ENCODE peak calls at places on chromosome 22, in four cellular contexts. One of them, this sample, is unnamed. For H3K36me3 and H3K4me1, the result is how much of the 10 kb centered on the place peaks cover.

GRCh38 chr22:44268431-44269116 is 44.2 kb downstream of the SHISAL1 start:
- DNase-seq in upper lobe of right lung: no peak
- DNase-seq in GM23338: no peak
- DNase-seq in heart right ventricle: no peak
- DNase-seq in this sample: no peak

GRCh38 chr22:47219789-47220188 is 457.3 kb downstream of the TBC1D22A start:
- DNase-seq in upper lobe of right lung: no peak
- DNase-seq in GM23338: no peak
- DNase-seq in heart right ventricle: no peak
- DNase-seq in this sample: no peak

GRCh38 chr22:23503736-23504440 is 76.2 kb downstream of the IGLL1 start:
- DNase-seq in upper lobe of right lung: peak
- DNase-seq in GM23338: no peak
- DNase-seq in heart right ventricle: no peak
- DNase-seq in this sample: no peak

GRCh38 chr22:24726848-24727217 is 47.7 kb downstream of the PIWIL3 start:
- DNase-seq in upper lobe of right lung: no peak
- DNase-seq in GM23338: no peak
- DNase-seq in heart right ventricle: no peak
- DNase-seq in this sample: no peak

GRCh38 chr22:45424241-45424731 is 10.8 kb downstream of the RIBC2 start:
- DNase-seq in upper lobe of right lung: peak
- DNase-seq in GM23338: no peak
- DNase-seq in heart right ventricle: no peak
- DNase-seq in this sample: no peak

GRCh38 chr22:35148381-35148780 is 82.4 kb downstream of the ISX start:
- DNase-seq in upper lobe of right lung: peak
- DNase-seq in GM23338: no peak
- DNase-seq in heart right ventricle: no peak
- DNase-seq in this sample: no peak

GRCh38 chr22:46742576-46743221 is 4.6 kb upstream of the CERK start:
- DNase-seq in upper lobe of right lung: no peak
- DNase-seq in GM23338: no peak
- DNase-seq in heart right ventricle: no peak
- DNase-seq in this sample: no peak

GRCh38 chr22:46058591-46059519 is 81.9 kb upstream of the WNT7B start:
- DNase-seq in upper lobe of right lung: peak
- DNase-seq in GM23338: no peak
- DNase-seq in heart right ventricle: peak
- DNase-seq in this sample: no peak

GRCh38 chr22:48244388-48245118 is 1482.1 kb downstream of the TBC1D22A start:
- DNase-seq in upper lobe of right lung: peak
- DNase-seq in GM23338: no peak
- DNase-seq in heart right ventricle: no peak
- DNase-seq in this sample: no peak

GRCh38 chr22:49116486-49116885 is 711.2 kb downstream of the BRD1 start:
- DNase-seq in upper lobe of right lung: no peak
- DNase-seq in GM23338: no peak
- DNase-seq in heart right ventricle: no peak
- DNase-seq in this sample: no peak

GRCh38 chr22:43969021-43969878 is 14.0 kb downstream of the SAMM50 start:
- DNase-seq in upper lobe of right lung: no peak
- DNase-seq in GM23338: no peak
- DNase-seq in heart right ventricle: no peak
- DNase-seq in this sample: no peak

GRCh38 chr22:46036558-46037408 is 59.8 kb upstream of the WNT7B start:
- DNase-seq in upper lobe of right lung: peak
- DNase-seq in GM23338: peak
- DNase-seq in heart right ventricle: no peak
- DNase-seq in this sample: peak

GRCh38 chr22:37657590-37658132 is 862 bp upstream of the PDXP start:
- DNase-seq in upper lobe of right lung: no peak
- DNase-seq in GM23338: peak
- DNase-seq in heart right ventricle: no peak
- DNase-seq in this sample: no peak

GRCh38 chr22:32917577-32918375 is 116.3 kb downstream of the TIMP3 start:
- DNase-seq in upper lobe of right lung: no peak
- DNase-seq in GM23338: no peak
- DNase-seq in heart right ventricle: peak
- DNase-seq in this sample: no peak

GRCh38 chr22:44182591-44183588 is 2.2 kb downstream of the PARVG start:
- DNase-seq in upper lobe of right lung: peak
- DNase-seq in GM23338: no peak
- DNase-seq in heart right ventricle: peak
- DNase-seq in this sample: peak

GRCh38 chr22:41286639-41287091 is 678 bp upstream of the RANGAP1 start:
- DNase-seq in upper lobe of right lung: no peak
- DNase-seq in GM23338: no peak
- DNase-seq in heart right ventricle: no peak
- DNase-seq in this sample: no peak

GRCh38 chr22:47748887-47749286 is 986.4 kb downstream of the TBC1D22A start:
- DNase-seq in upper lobe of right lung: no peak
- DNase-seq in GM23338: no peak
- DNase-seq in heart right ventricle: no peak
- DNase-seq in this sample: no peak

GRCh38 chr22:24503137-24503850 is 8.2 kb downstream of the UPB1 start:
- DNase-seq in upper lobe of right lung: no peak
- DNase-seq in GM23338: peak
- DNase-seq in heart right ventricle: peak
- DNase-seq in this sample: peak

GRCh38 chr22:24184057-24184798 is 2.9 kb downstream of the SUSD2 start:
- DNase-seq in upper lobe of right lung: peak
- DNase-seq in GM23338: no peak
- DNase-seq in heart right ventricle: no peak
- DNase-seq in this sample: no peak

GRCh38 chr22:37381489-37381888 is 45.8 kb downstream of the ELFN2 start:
- DNase-seq in upper lobe of right lung: no peak
- DNase-seq in GM23338: no peak
- DNase-seq in heart right ventricle: no peak
- DNase-seq in this sample: no peak

GRCh38 chr22:50280708-50281383 is 10.7 kb upstream of the MAPK11 start:
- DNase-seq in upper lobe of right lung: no peak
- DNase-seq in GM23338: no peak
- DNase-seq in heart right ventricle: no peak
- DNase-seq in this sample: no peak

GRCh38 chr22:38422615-38423511 is 32.1 kb downstream of the KCNJ4 start:
- DNase-seq in upper lobe of right lung: no peak
- DNase-seq in GM23338: peak
- DNase-seq in heart right ventricle: no peak
- DNase-seq in this sample: no peak

GRCh38 chr22:47048123-47049077 is 285.9 kb downstream of the TBC1D22A start:
- DNase-seq in upper lobe of right lung: peak
- DNase-seq in GM23338: no peak
- DNase-seq in heart right ventricle: peak
- DNase-seq in this sample: no peak

GRCh38 chr22:45218974-45219373 is 21.7 kb downstream of the KIAA0930 start:
- DNase-seq in upper lobe of right lung: no peak
- DNase-seq in GM23338: no peak
- DNase-seq in heart right ventricle: no peak
- DNase-seq in this sample: peak

GRCh38 chr22:49608660-49609059 is 219.0 kb downstream of the BRD1 start:
- DNase-seq in upper lobe of right lung: no peak
- DNase-seq in GM23338: no peak
- DNase-seq in heart right ventricle: no peak
- DNase-seq in this sample: no peak

GRCh38 chr22:24727218-24727851 is 47.2 kb downstream of the PIWIL3 start:
- DNase-seq in upper lobe of right lung: no peak
- DNase-seq in GM23338: no peak
- DNase-seq in heart right ventricle: no peak
- DNase-seq in this sample: no peak

GRCh38 chr22:46060292-46061123 is 83.5 kb upstream of the WNT7B start:
- DNase-seq in upper lobe of right lung: no peak
- DNase-seq in GM23338: no peak
- DNase-seq in heart right ventricle: no peak
- DNase-seq in this sample: no peak

GRCh38 chr22:24117942-24118341 is 63.3 kb upstream of the SUSD2 start:
- DNase-seq in upper lobe of right lung: no peak
- DNase-seq in GM23338: peak
- DNase-seq in heart right ventricle: no peak
- DNase-seq in this sample: no peak

GRCh38 chr22:36300396-36301212 is 47.7 kb downstream of the APOL1 start:
- DNase-seq in upper lobe of right lung: peak
- DNase-seq in GM23338: no peak
- DNase-seq in heart right ventricle: no peak
- DNase-seq in this sample: no peak

GRCh38 chr22:36298118-36298517 is 45.2 kb downstream of the APOL1 start:
- DNase-seq in upper lobe of right lung: no peak
- DNase-seq in GM23338: no peak
- DNase-seq in heart right ventricle: no peak
- DNase-seq in this sample: peak

GRCh38 chr22:36299911-36300310 is 47.0 kb downstream of the APOL1 start:
- DNase-seq in upper lobe of right lung: no peak
- DNase-seq in GM23338: no peak
- DNase-seq in heart right ventricle: no peak
- DNase-seq in this sample: no peak

GRCh38 chr22:36298601-36299000 is 45.7 kb downstream of the APOL1 start:
- DNase-seq in upper lobe of right lung: no peak
- DNase-seq in GM23338: no peak
- DNase-seq in heart right ventricle: no peak
- DNase-seq in this sample: no peak

DNA sequence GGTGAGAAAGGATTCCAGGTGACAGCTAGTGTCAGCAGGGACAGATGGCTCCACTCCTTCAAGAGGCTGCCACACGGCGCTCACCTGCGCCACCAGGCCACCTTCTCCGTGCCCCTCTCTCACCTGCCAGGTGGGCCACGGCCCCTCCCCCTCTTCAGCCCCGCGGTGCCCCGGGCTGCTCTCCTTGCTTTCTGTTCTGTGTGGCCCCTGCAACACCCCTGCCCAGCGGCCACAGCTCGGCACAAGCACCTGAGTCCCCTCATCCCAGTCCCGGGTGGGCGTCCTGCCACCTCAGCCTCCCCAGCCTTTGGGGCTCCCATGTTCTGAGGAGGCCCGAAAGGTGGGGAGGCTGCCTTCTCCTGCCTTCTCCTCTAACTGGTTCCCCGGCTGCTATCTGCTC is 46.4 kb downstream of the APOL1 start:
- DNase-seq in upper lobe of right lung: no peak
- DNase-seq in GM23338: no peak
- DNase-seq in heart right ventricle: no peak
- DNase-seq in this sample: no peak
- H3K4me3 ChIP-seq in upper lobe of right lung: no peak
- H3K4me3 ChIP-seq in GM23338: no peak
- H3K4me3 ChIP-seq in heart right ventricle: no peak
- H3K4me3 ChIP-seq in this sample: no peak

DNA sequence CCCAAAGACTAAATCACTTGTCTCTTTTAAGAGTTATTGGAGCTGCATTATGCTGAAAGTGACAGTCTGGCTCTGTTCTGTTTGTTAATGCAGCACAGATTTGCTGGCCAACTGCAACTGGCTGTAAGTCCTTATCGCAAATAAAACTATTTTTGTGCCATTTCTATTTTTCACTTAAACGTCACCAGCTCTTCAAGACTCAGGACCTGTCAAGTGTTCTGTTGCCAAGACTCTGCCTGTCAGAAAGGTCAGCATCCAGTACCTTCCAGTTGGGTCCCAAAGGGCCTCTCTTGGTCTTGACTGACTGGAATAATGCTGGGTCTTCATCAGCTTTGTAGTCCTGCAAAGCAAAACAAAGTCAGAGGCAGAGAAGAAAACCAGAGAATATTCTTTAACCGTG is 45.6 kb downstream of the PITPNB start:
- DNase-seq in upper lobe of right lung: no peak
- DNase-seq in GM23338: no peak
- DNase-seq in heart right ventricle: no peak
- DNase-seq in this sample: no peak
- H3K36me3 ChIP-seq in upper lobe of right lung: under half
- H3K36me3 ChIP-seq in GM23338: under half
- H3K36me3 ChIP-seq in heart right ventricle: under half
- H3K36me3 ChIP-seq in this sample: under half

DNA sequence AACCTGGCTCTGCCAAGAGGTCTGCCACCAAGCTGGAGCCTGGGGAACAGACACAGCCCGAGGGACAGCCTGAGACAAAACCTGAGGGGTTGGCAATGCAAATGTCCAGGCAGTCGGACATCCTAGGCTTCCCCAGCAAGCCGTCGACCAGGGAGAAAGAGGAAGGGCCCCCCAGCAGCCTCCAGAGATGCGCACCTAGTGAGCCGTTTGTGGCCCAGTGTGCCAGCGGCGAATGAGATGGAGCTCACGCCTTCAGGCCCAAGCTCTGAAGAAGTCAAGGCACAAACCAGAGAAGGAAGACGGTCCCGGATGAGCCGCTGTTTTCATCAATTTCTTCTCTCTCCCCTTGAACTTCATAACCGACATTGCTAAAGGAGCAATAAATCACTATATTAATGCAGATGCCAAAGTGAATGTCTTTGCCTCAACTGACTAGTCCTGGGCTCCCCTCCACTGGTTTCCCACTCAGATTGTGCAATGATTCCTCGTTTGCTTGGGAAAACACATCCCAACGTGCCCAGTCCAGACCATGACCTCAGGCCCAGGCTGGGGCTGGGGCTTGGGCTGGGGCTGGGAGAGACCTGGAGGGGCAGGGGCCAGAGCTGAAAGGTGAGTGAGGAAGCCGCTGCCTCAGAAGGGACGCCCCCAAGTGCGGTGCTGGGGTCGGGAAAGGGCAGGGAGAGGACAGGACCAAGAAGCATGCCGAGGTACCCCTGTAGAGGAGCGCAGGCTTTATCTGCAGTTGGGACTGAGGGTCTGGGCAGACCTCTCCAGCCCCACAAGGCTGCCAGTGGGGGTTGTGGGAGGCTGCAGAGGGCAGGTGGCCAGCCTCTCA is 3.5 kb upstream of the DGCR2 start:
- DNase-seq in upper lobe of right lung: no peak
- DNase-seq in GM23338: no peak
- DNase-seq in heart right ventricle: no peak
- DNase-seq in this sample: no peak
- H3K4me1 ChIP-seq in upper lobe of right lung: under half
- H3K4me1 ChIP-seq in GM23338: under half
- H3K4me1 ChIP-seq in heart right ventricle: under half
- H3K4me1 ChIP-seq in this sample: under half

GRCh38 chr22:29481265-29482000 is 1.4 kb downstream of the NEFH start:
- DNase-seq in upper lobe of right lung: no peak
- DNase-seq in GM23338: peak
- DNase-seq in heart right ventricle: no peak
- DNase-seq in this sample: no peak

GRCh38 chr22:29478326-29479276 is 1.4 kb upstream of the NEFH start:
- DNase-seq in upper lobe of right lung: no peak
- DNase-seq in GM23338: peak
- DNase-seq in heart right ventricle: no peak
- DNase-seq in this sample: peak

GRCh38 chr22:29480512-29481264 is 670 bp downstream of the NEFH start:
- DNase-seq in upper lobe of right lung: peak
- DNase-seq in GM23338: peak
- DNase-seq in heart right ventricle: peak
- DNase-seq in this sample: peak

GRCh38 chr22:29479417-29480261 is at the start of gene NEFH:
- DNase-seq in upper lobe of right lung: no peak
- DNase-seq in GM23338: peak
- DNase-seq in heart right ventricle: no peak
- DNase-seq in this sample: no peak

DNA sequence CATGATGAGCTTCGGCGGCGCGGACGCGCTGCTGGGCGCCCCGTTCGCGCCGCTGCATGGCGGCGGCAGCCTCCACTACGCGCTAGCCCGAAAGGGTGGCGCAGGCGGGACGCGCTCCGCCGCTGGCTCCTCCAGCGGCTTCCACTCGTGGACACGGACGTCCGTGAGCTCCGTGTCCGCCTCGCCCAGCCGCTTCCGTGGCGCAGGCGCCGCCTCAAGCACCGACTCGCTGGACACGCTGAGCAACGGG is 169 bp downstream of the NEFH start:
- DNase-seq in upper lobe of right lung: no peak
- DNase-seq in GM23338: no peak
- DNase-seq in heart right ventricle: no peak
- DNase-seq in this sample: no peak
- H3K4me3 ChIP-seq in upper lobe of right lung: peak
- H3K4me3 ChIP-seq in GM23338: peak
- H3K4me3 ChIP-seq in heart right ventricle: peak
- H3K4me3 ChIP-seq in this sample: no peak